ENCODE peak calls at places on chromosomes 7 and 10, in eight cellular contexts. One of them, this sample, is unnamed.

GRCh38 chr10:68096913-68097509 is 12.3 kb upstream of the MYPN start:
- DNase-seq in activated CD4-positive, alpha-beta T cell treated with anti-CD3 and anti-CD28 coated beads, Interleukin-2, amount 50 U/mL, for 24 hours: no peak
- DNase-seq in naive thymus-derived CD8-positive, alpha-beta T cell: no peak
- DNase-seq in NCI-H2081: no peak
- DNase-seq in astrocyte of the spinal cord: peak
- DNase-seq in stimulated activated CD4-positive, alpha-beta T cell treated with anti-CD3 and anti-CD28 coated beads, Interleukin-2, amount 100 ng/mL, for 4 hours: no peak
- DNase-seq in fibroblast of pulmonary artery: peak
- DNase-seq in right atrium auricular region: no peak
- DNase-seq in this sample: no peak

GRCh38 chr7:131327049-131327625 is 539 bp upstream of the MKLN1 start:
- DNase-seq in right atrium auricular region: peak
- DNase-seq in activated CD4-positive, alpha-beta T cell treated with anti-CD3 and anti-CD28 coated beads, Interleukin-2, amount 50 U/mL, for 24 hours: no peak
- DNase-seq in naive thymus-derived CD8-positive, alpha-beta T cell: no peak
- DNase-seq in astrocyte of the spinal cord: peak
- DNase-seq in fibroblast of pulmonary artery: peak
- DNase-seq in NCI-H2081: peak
- DNase-seq in stimulated activated CD4-positive, alpha-beta T cell treated with anti-CD3 and anti-CD28 coated beads, Interleukin-2, amount 100 ng/mL, for 4 hours: no peak
- DNase-seq in this sample: no peak

GRCh38 chr7:103073989-103074518 is 542 bp downstream of the FBXL13 start:
- DNase-seq in right atrium auricular region: no peak
- DNase-seq in astrocyte of the spinal cord: no peak
- DNase-seq in activated CD4-positive, alpha-beta T cell treated with anti-CD3 and anti-CD28 coated beads, Interleukin-2, amount 50 U/mL, for 24 hours: no peak
- DNase-seq in fibroblast of pulmonary artery: no peak
- DNase-seq in stimulated activated CD4-positive, alpha-beta T cell treated with anti-CD3 and anti-CD28 coated beads, Interleukin-2, amount 100 ng/mL, for 4 hours: no peak
- DNase-seq in naive thymus-derived CD8-positive, alpha-beta T cell: no peak
- DNase-seq in NCI-H2081: no peak
- DNase-seq in this sample: no peak

GRCh38 chr7:148688526-148688925 is 10.2 kb upstream of the CUL1 start:
- DNase-seq in stimulated activated CD4-positive, alpha-beta T cell treated with anti-CD3 and anti-CD28 coated beads, Interleukin-2, amount 100 ng/mL, for 4 hours: no peak
- DNase-seq in activated CD4-positive, alpha-beta T cell treated with anti-CD3 and anti-CD28 coated beads, Interleukin-2, amount 50 U/mL, for 24 hours: no peak
- DNase-seq in fibroblast of pulmonary artery: no peak
- DNase-seq in right atrium auricular region: no peak
- DNase-seq in naive thymus-derived CD8-positive, alpha-beta T cell: no peak
- DNase-seq in astrocyte of the spinal cord: no peak
- DNase-seq in NCI-H2081: no peak
- DNase-seq in this sample: no peak

GRCh38 chr10:117551322-117552155 is 9.0 kb downstream of the EMX2 start:
- DNase-seq in stimulated activated CD4-positive, alpha-beta T cell treated with anti-CD3 and anti-CD28 coated beads, Interleukin-2, amount 100 ng/mL, for 4 hours: no peak
- DNase-seq in activated CD4-positive, alpha-beta T cell treated with anti-CD3 and anti-CD28 coated beads, Interleukin-2, amount 50 U/mL, for 24 hours: no peak
- DNase-seq in astrocyte of the spinal cord: no peak
- DNase-seq in right atrium auricular region: no peak
- DNase-seq in fibroblast of pulmonary artery: no peak
- DNase-seq in naive thymus-derived CD8-positive, alpha-beta T cell: no peak
- DNase-seq in NCI-H2081: no peak
- DNase-seq in this sample: no peak

GRCh38 chr10:31261502-31262311 is 57.3 kb upstream of the ZEB1 start:
- DNase-seq in activated CD4-positive, alpha-beta T cell treated with anti-CD3 and anti-CD28 coated beads, Interleukin-2, amount 50 U/mL, for 24 hours: no peak
- DNase-seq in fibroblast of pulmonary artery: peak
- DNase-seq in naive thymus-derived CD8-positive, alpha-beta T cell: no peak
- DNase-seq in stimulated activated CD4-positive, alpha-beta T cell treated with anti-CD3 and anti-CD28 coated beads, Interleukin-2, amount 100 ng/mL, for 4 hours: no peak
- DNase-seq in right atrium auricular region: no peak
- DNase-seq in astrocyte of the spinal cord: peak
- DNase-seq in NCI-H2081: no peak
- DNase-seq in this sample: no peak

GRCh38 chr10:96678725-96679124 is 41.6 kb downstream of the PIK3AP1 start:
- DNase-seq in fibroblast of pulmonary artery: no peak
- DNase-seq in right atrium auricular region: no peak
- DNase-seq in activated CD4-positive, alpha-beta T cell treated with anti-CD3 and anti-CD28 coated beads, Interleukin-2, amount 50 U/mL, for 24 hours: no peak
- DNase-seq in NCI-H2081: no peak
- DNase-seq in astrocyte of the spinal cord: no peak
- DNase-seq in stimulated activated CD4-positive, alpha-beta T cell treated with anti-CD3 and anti-CD28 coated beads, Interleukin-2, amount 100 ng/mL, for 4 hours: no peak
- DNase-seq in naive thymus-derived CD8-positive, alpha-beta T cell: no peak
- DNase-seq in this sample: peak

GRCh38 chr10:131843881-131844284 is 56.9 kb upstream of the PPP2R2D start:
- DNase-seq in stimulated activated CD4-positive, alpha-beta T cell treated with anti-CD3 and anti-CD28 coated beads, Interleukin-2, amount 100 ng/mL, for 4 hours: no peak
- DNase-seq in NCI-H2081: no peak
- DNase-seq in fibroblast of pulmonary artery: no peak
- DNase-seq in naive thymus-derived CD8-positive, alpha-beta T cell: peak
- DNase-seq in astrocyte of the spinal cord: no peak
- DNase-seq in activated CD4-positive, alpha-beta T cell treated with anti-CD3 and anti-CD28 coated beads, Interleukin-2, amount 50 U/mL, for 24 hours: no peak
- DNase-seq in right atrium auricular region: no peak
- DNase-seq in this sample: no peak

GRCh38 chr7:134547738-134548054 is 1.2 kb upstream of the AKR1B15 start:
- DNase-seq in stimulated activated CD4-positive, alpha-beta T cell treated with anti-CD3 and anti-CD28 coated beads, Interleukin-2, amount 100 ng/mL, for 4 hours: no peak
- DNase-seq in naive thymus-derived CD8-positive, alpha-beta T cell: no peak
- DNase-seq in astrocyte of the spinal cord: peak
- DNase-seq in NCI-H2081: no peak
- DNase-seq in activated CD4-positive, alpha-beta T cell treated with anti-CD3 and anti-CD28 coated beads, Interleukin-2, amount 50 U/mL, for 24 hours: no peak
- DNase-seq in right atrium auricular region: peak
- DNase-seq in fibroblast of pulmonary artery: peak
- DNase-seq in this sample: no peak

GRCh38 chr10:68333452-68333851 is 724 bp upstream of the PBLD start:
- DNase-seq in right atrium auricular region: no peak
- DNase-seq in naive thymus-derived CD8-positive, alpha-beta T cell: no peak
- DNase-seq in NCI-H2081: no peak
- DNase-seq in activated CD4-positive, alpha-beta T cell treated with anti-CD3 and anti-CD28 coated beads, Interleukin-2, amount 50 U/mL, for 24 hours: no peak
- DNase-seq in astrocyte of the spinal cord: no peak
- DNase-seq in fibroblast of pulmonary artery: no peak
- DNase-seq in stimulated activated CD4-positive, alpha-beta T cell treated with anti-CD3 and anti-CD28 coated beads, Interleukin-2, amount 100 ng/mL, for 4 hours: no peak
- DNase-seq in this sample: no peak

GRCh38 chr10:73910401-73910763 is 550 bp upstream of the PLAU start:
- DNase-seq in right atrium auricular region: no peak
- DNase-seq in activated CD4-positive, alpha-beta T cell treated with anti-CD3 and anti-CD28 coated beads, Interleukin-2, amount 50 U/mL, for 24 hours: no peak
- DNase-seq in stimulated activated CD4-positive, alpha-beta T cell treated with anti-CD3 and anti-CD28 coated beads, Interleukin-2, amount 100 ng/mL, for 4 hours: no peak
- DNase-seq in astrocyte of the spinal cord: peak
- DNase-seq in NCI-H2081: no peak
- DNase-seq in naive thymus-derived CD8-positive, alpha-beta T cell: peak
- DNase-seq in fibroblast of pulmonary artery: no peak
- DNase-seq in this sample: no peak